ENCODE peak calls at places on chromosomes 6 and 20, in four cellular contexts. A is RWPE1, K is foreskin fibroblast, O is Calu3. M is an unnamed sample.

GRCh38 chr6:125259354-125259736 is 42.4 kb downstream of the HDDC2 start:
- DNase-seq in O (no peak), A (no peak), K (no peak), M (no peak)

GRCh38 chr20:56308036-56308435 is 50.7 kb upstream of the FAM210B start:
- DNase-seq in K (no peak), A (no peak), O (no peak), M (no peak)

GRCh38 chr6:33384581-33385020 is 7.0 kb upstream of the KIFC1 start:
- DNase-seq in O (no peak), A (peak), K (peak), M (no peak)

GRCh38 chr6:96491926-96492325 is 29.7 kb upstream of the UFL1 start:
- DNase-seq in K (no peak), O (no peak), A (no peak), M (no peak)

GRCh38 chr6:119887671-119888070 is 538.1 kb upstream of the MAN1A1 start:
- DNase-seq in K (no peak), O (no peak), A (no peak), M (no peak)

GRCh38 chr6:72420409-72420808 is 201.5 kb upstream of the KCNQ5 start:
- DNase-seq in K (no peak), O (no peak), A (no peak), M (no peak)

GRCh38 chr6:13725570-13725969 is 13.9 kb upstream of the RANBP9 start:
- DNase-seq in K (no peak), O (peak), A (peak), M (no peak)

GRCh38 chr6:129031051-129031599 is 148.2 kb downstream of the LAMA2 start:
- DNase-seq in A (peak), K (peak), O (no peak), M (peak)

GRCh38 chr6:170076466-170077165 is 214.3 kb downstream of the DLL1 start:
- DNase-seq in O (no peak), A (no peak), K (no peak), M (no peak)

GRCh38 chr6:166853371-166854325 is 102.7 kb downstream of the RNASET2 start:
- DNase-seq in O (no peak), A (no peak), K (no peak), M (no peak)

GRCh38 chr6:113636357-113636824 is 220.8 kb upstream of the MARCKS start:
- DNase-seq in A (no peak), K (peak), O (no peak), M (no peak)

GRCh38 chr20:36574278-36575065 is 1.1 kb downstream of the TGIF2 start:
- DNase-seq in O (peak), A (peak), K (peak), M (no peak)

GRCh38 chr20:10313701-10314100 is 95.1 kb downstream of the SNAP25 start:
- DNase-seq in K (no peak), O (no peak), A (no peak), M (no peak)

GRCh38 chr6:22043284-22043962 is 253.4 kb downstream of the PRL start:
- DNase-seq in K (no peak), A (no peak), O (no peak), M (peak)

GRCh38 chr20:58544891-58545290 is 29.7 kb upstream of the APCDD1L start:
- DNase-seq in A (no peak), O (no peak), K (no peak), M (no peak)

GRCh38 chr6:108651781-108652227 is 91.1 kb downstream of the FOXO3 start:
- DNase-seq in K (peak), A (peak), O (no peak), M (peak)

GRCh38 chr6:14966111-14966901 is 279.6 kb upstream of the JARID2 start:
- DNase-seq in O (no peak), A (no peak), K (no peak), M (no peak)

GRCh38 chr20:9344080-9344920 is 170.1 kb upstream of the LAMP5 start:
- DNase-seq in K (peak), A (no peak), O (no peak), M (peak)

GRCh38 chr6:136950436-136950835 is 28.3 kb downstream of the SLC35D3 start:
- DNase-seq in K (peak), A (no peak), O (no peak), M (no peak)

GRCh38 chr6:36666726-36667591 is 11.6 kb upstream of the CDKN1A start:
- DNase-seq in A (peak), O (peak), K (peak), M (peak)

GRCh38 chr6:89372506-89372901 is 20.0 kb upstream of the UBE2J1 start:
- DNase-seq in K (no peak), A (no peak), O (no peak), M (no peak)

GRCh38 chr20:52954849-52955248 is 17.3 kb upstream of the TSHZ2 start:
- DNase-seq in A (no peak), K (no peak), O (no peak), M (no peak)

GRCh38 chr6:101167638-101168037 is 225.9 kb upstream of the GRIK2 start:
- DNase-seq in K (no peak), O (no peak), A (no peak), M (no peak)

GRCh38 chr6:132322398-132322797 is 78.9 kb downstream of the MOXD1 start:
- DNase-seq in O (no peak), A (no peak), K (peak), M (no peak)

GRCh38 chr6:157832250-157832967 is 9.4 kb downstream of the SNX9 start:
- DNase-seq in A (no peak), O (no peak), K (no peak), M (no peak)

GRCh38 chr6:167108278-167108677 is 14.6 kb upstream of the CCR6 start:
- DNase-seq in O (no peak), K (no peak), A (no peak), M (no peak)

GRCh38 chr20:48581167-48581566 is 246.6 kb downstream of the PREX1 start:
- DNase-seq in A (no peak), O (no peak), K (no peak), M (no peak)

GRCh38 chr6:166736606-166737005 is 109.6 kb upstream of the RPS6KA2 start:
- DNase-seq in K (peak), A (peak), O (peak), M (no peak)

GRCh38 chr20:47591231-47591630 is 89.5 kb downstream of the NCOA3 start:
- DNase-seq in A (no peak), K (no peak), O (no peak), M (no peak)

GRCh38 chr6:31010393-31011060 is at the start of gene MUC22:
- DNase-seq in O (no peak), K (peak), A (peak), M (peak)

GRCh38 chr20:58718121-58718563 is 25.5 kb downstream of the NPEPL1 start:
- DNase-seq in O (no peak), A (no peak), K (no peak), M (no peak)

GRCh38 chr6:16130437-16130891 is 1.6 kb downstream of the MYLIP start:
- DNase-seq in O (peak), A (peak), K (no peak), M (no peak)
- TF ChIP-seq CTCF in O (no peak), A (no peak), K (no peak), M (no peak)

GRCh38 chr20:64050261-64051032 is 1.0 kb upstream of the SOX18 start:
- DNase-seq in O (no peak), K (no peak), A (no peak), M (no peak)
- TF ChIP-seq CTCF in O (no peak), K (no peak), A (no peak), M (no peak)

GRCh38 chr6:64732888-64733287 is 974.1 kb downstream of the EYS start:
- DNase-seq in A (peak), O (no peak), K (no peak), M (no peak)
- TF ChIP-seq CTCF in A (no peak), O (no peak), K (no peak), M (no peak)

GRCh38 chr6:11535801-11536230 is 1.7 kb upstream of the TMEM170B start:
- DNase-seq in O (peak), A (peak), K (no peak), M (no peak)
- TF ChIP-seq CTCF in O (no peak), A (no peak), K (no peak), M (no peak)

GRCh38 chr20:3313681-3314080 is 74.7 kb upstream of the SLC4A11 start:
- DNase-seq in O (no peak), K (no peak), A (no peak), M (no peak)
- TF ChIP-seq CTCF in O (no peak), K (no peak), A (no peak), M (no peak)

M was measured in AG09319.